ENCODE peak calls at places on chromosomes 1 and 21, in eight cellular contexts. F is kidney, S is fibroblast of lung, X is GM23248, J is IMR-90, K is adipocyte, Y is endothelial cell of umbilical vein, N is PC-3. Q is an unnamed sample.

GRCh38 chr21:45169001-45169400 is 94.6 kb downstream of the ADARB1 start:
- DNase-seq in X (no peak), Y (no peak), F (no peak), K (no peak), S (no peak), J (no peak), N (no peak), Q (no peak)

GRCh38 chr1:181618559-181618958 is 135.2 kb downstream of the CACNA1E start:
- DNase-seq in N (no peak), X (no peak), J (no peak), Y (no peak), S (no peak), K (no peak), F (no peak), Q (no peak)

GRCh38 chr21:32322103-32322502 is 23.4 kb downstream of the MRAP start:
- DNase-seq in J (no peak), Y (no peak), N (peak; percentile 29), X (no peak), K (no peak), S (no peak), F (no peak), Q (no peak)

GRCh38 chr1:33072707-33073106 is 8.2 kb upstream of the AZIN2 start:
- DNase-seq in K (no peak), S (peak; percentile 38), J (no peak), Y (no peak), N (no peak), X (peak; percentile 65), F (no peak), Q (no peak)

GRCh38 chr1:78688701-78689100 is 39.1 kb downstream of the IFI44 start:
- DNase-seq in K (peak; percentile 85), J (peak; percentile 57), X (peak; percentile 67), Y (peak; percentile 56), F (no peak), S (peak; percentile 79), N (peak; percentile 66), Q (no peak)

GRCh38 chr1:12174789-12175455 is 8.1 kb downstream of the TNFRSF1B start:
- DNase-seq in F (peak; percentile 93), K (no peak), S (no peak), J (no peak), N (no peak), Y (peak; percentile 51), X (no peak), Q (peak; percentile 72)

GRCh38 chr1:202009326-202010031 is 908 bp upstream of the ELF3 start:
- DNase-seq in X (peak; percentile 80), S (peak; percentile 81), K (peak; percentile 93), J (peak; percentile 76), F (peak; percentile 87), Y (peak; percentile 60), N (peak; percentile 89), Q (peak; percentile 94)

GRCh38 chr1:165629848-165630628 is 996 bp upstream of the MGST3 start:
- DNase-seq in F (no peak), K (no peak), N (no peak), S (no peak), J (no peak), Y (no peak), X (peak; percentile 39), Q (peak; percentile 87)

GRCh38 chr21:38806153-38806941 is 618 bp downstream of the ETS2 start:
- DNase-seq in S (no peak), J (no peak), F (peak; percentile 86), X (peak; percentile 41), Y (no peak), N (no peak), K (peak; percentile 59), Q (peak; percentile 68)

GRCh38 chr1:209190591-209191241 is 392.8 kb upstream of the CAMK1G start:
- DNase-seq in S (peak; percentile 48), F (peak; percentile 68), K (peak; percentile 48), N (peak; percentile 86), J (no peak), Y (peak; percentile 70), X (peak; percentile 54), Q (peak; percentile 93)

GRCh38 chr1:56797079-56797685 is 22.0 kb downstream of the FYB2 start:
- DNase-seq in N (peak; percentile 19), K (no peak), X (no peak), Y (no peak), F (no peak), J (no peak), S (no peak), Q (no peak)

GRCh38 chr1:195934839-195935557 is 673.2 kb downstream of the KCNT2 start:
- DNase-seq in N (no peak), S (peak; percentile 5), J (no peak), X (no peak), F (no peak), K (no peak), Y (no peak), Q (no peak)

GRCh38 chr1:2382621-2383361 is 8.6 kb downstream of the MORN1 start:
- DNase-seq in F (peak; percentile 75), J (no peak), Y (peak; percentile 29), S (peak; percentile 25), X (peak; percentile 64), K (peak; percentile 64), N (peak; percentile 72), Q (peak; percentile 93)

GRCh38 chr1:29607236-29607635 is 370.9 kb downstream of the PTPRU start:
- DNase-seq in J (no peak), F (no peak), Y (no peak), X (no peak), N (peak; percentile 6), S (no peak), K (no peak), Q (no peak)
- H3K9me3 ChIP-seq in J (peaks cover 2% of the 10 kb centered on the region), F (no peaks in the 10 kb centered on the region), Y (no peaks in the 10 kb centered on the region), X (no peaks in the 10 kb centered on the region), N (peaks cover 30% of the 10 kb centered on the region), S (no peaks in the 10 kb centered on the region), K (peaks cover 15% of the 10 kb centered on the region), Q (peaks cover 39% of the 10 kb centered on the region)

GRCh38 chr1:25192154-25192553 is 40.1 kb downstream of the SYF2 start:
- DNase-seq in N (no peak), F (no peak), J (no peak), X (no peak), Y (no peak), K (no peak), S (no peak), Q (no peak)
- H3K9ac ChIP-seq in N (no peak overlapping the region), F (no peak overlapping the region), J (no peak overlapping the region), X (no peak overlapping the region), Y (no peak overlapping the region), K (no peak overlapping the region), S (no peak overlapping the region), Q (no peak overlapping the region)

DNA sequence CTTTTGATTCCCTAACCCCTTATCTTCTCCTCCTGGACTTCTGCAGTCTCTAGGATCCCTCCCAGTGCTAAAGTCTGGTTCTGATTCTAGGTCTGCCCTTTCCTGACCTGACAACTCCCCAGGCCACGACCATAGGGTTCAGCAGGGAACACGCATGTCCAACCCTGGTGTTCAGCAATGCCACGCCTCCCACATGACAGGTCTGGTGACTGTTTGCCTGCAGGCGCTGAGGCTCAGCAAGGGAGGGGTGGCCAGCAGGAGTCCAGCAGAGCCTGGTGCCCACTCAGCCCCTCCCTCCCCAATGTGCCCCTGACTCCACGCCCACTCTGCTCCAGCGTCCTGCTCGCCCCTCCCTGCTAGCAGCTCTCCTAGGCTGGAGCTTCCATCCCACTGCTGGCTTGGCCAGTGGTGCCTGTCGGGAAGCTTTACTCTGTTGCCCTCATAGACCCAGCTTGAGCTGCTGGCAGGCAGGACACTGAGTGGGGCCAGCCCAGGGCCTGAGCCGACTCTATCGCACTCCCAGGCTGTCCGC is 17.3 kb downstream of the SLC9A1 start:
- DNase-seq in F (peak; percentile 94), X (peak; percentile 74), N (no peak), K (peak; percentile 66), S (no peak), J (no peak), Y (no peak), Q (no peak)
- H3K4me3 ChIP-seq in F (no peak overlapping the region), X (no peak overlapping the region), N (no peak overlapping the region), K (no peak overlapping the region), S (no peak overlapping the region), J (no peak overlapping the region), Y (no peak overlapping the region), Q (no peak overlapping the region)

GRCh38 chr21:27206368-27206982 is 239.6 kb upstream of the ADAMTS5 start:
- DNase-seq in F (no peak), Y (no peak), X (peak; percentile 32), N (no peak), K (peak; percentile 33), S (no peak), J (peak; percentile 18), Q (peak; percentile 47)

GRCh38 chr21:27201197-27201596 is 234.3 kb upstream of the ADAMTS5 start:
- DNase-seq in X (peak; percentile 50), F (no peak), S (peak; percentile 57), J (peak; percentile 85), Y (no peak), K (peak; percentile 34), N (peak; percentile 5), Q (no peak)

GRCh38 chr21:27196651-27197050 is 229.8 kb upstream of the ADAMTS5 start:
- DNase-seq in F (no peak), X (no peak), Y (no peak), S (peak; percentile 24), J (peak; percentile 16), K (no peak), N (peak; percentile 42), Q (no peak)

DNA sequence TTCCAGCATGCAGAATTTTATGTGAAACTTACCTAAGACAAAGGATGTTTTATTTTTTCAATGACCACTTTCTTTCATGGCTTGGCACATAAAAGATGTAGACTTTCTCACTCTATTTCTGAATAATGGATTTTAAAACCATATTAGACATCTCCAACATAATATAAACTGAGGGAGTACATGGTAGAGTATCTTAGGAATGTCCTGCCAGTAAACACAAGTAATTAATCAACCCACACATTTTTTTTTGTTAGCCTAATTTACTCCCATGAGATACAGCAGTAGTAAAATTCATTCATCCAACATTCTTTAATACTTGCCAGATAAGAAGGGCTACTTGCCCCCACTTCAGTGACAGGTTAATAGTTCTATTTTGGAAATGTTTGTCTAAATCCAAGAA is 235.4 kb upstream of the ADAMTS5 start:
- DNase-seq in F (no peak), N (no peak), J (no peak), X (no peak), S (no peak), Y (no peak), K (no peak), Q (no peak)
- H3K9me3 ChIP-seq in F (no peaks in the 10 kb centered on the region), N (peaks cover 7% of the 10 kb centered on the region), J (no peaks in the 10 kb centered on the region), X (no peaks in the 10 kb centered on the region), S (no peaks in the 10 kb centered on the region), Y (no peaks in the 10 kb centered on the region), K (no peaks in the 10 kb centered on the region), Q (no peaks in the 10 kb centered on the region)